ENCODE peak calls at places on chromosome 21, in six cellular contexts. T is SK-N-SH, A is dorsolateral prefrontal cortex, K is lower lobe of right lung, Z is OCI-LY7, H is suprapubic skin. P is an unnamed sample.

GRCh38 chr21:34974162-34974981 is 74.7 kb downstream of the RUNX1 start:
- DNase-seq in A (no peak), T (no peak), K (no peak), H (no peak), Z (peak), P (no peak)

GRCh38 chr21:17602874-17603273 is 9.8 kb downstream of the BTG3 start:
- DNase-seq in H (no peak), A (no peak), T (no peak), K (no peak), Z (no peak), P (no peak)

GRCh38 chr21:42683371-42684108 is 30.1 kb downstream of the PDE9A start:
- DNase-seq in K (no peak), Z (no peak), A (no peak), H (no peak), T (no peak), P (no peak)

GRCh38 chr21:34091607-34092006 is 18.2 kb downstream of the MRPS6 start:
- DNase-seq in K (no peak), Z (peak), A (no peak), H (no peak), T (no peak), P (no peak)

GRCh38 chr21:38254970-38255369 is 1.8 kb upstream of the KCNJ15 start:
- DNase-seq in T (no peak), Z (no peak), K (no peak), H (no peak), A (no peak), P (no peak)

GRCh38 chr21:35048706-35049617 is at the start of gene RUNX1:
- DNase-seq in Z (peak), K (peak), T (no peak), A (no peak), H (no peak), P (no peak)

GRCh38 chr21:44391345-44392091 is 38.1 kb downstream of the TRPM2 start:
- DNase-seq in T (peak), A (peak), K (peak), Z (peak), H (no peak), P (peak)

GRCh38 chr21:42997053-42997452 is 22.7 kb downstream of the PKNOX1 start:
- DNase-seq in Z (no peak), T (no peak), A (peak), K (no peak), H (no peak), P (no peak)

GRCh38 chr21:44366586-44367211 is 13.3 kb downstream of the TRPM2 start:
- DNase-seq in Z (no peak), A (peak), H (peak), T (peak), K (no peak), P (no peak)

GRCh38 chr21:38139380-38140168 is 117.2 kb upstream of the KCNJ15 start:
- DNase-seq in Z (no peak), K (no peak), T (no peak), H (no peak), A (no peak), P (no peak)

GRCh38 chr21:33847586-33848251 is 67.9 kb downstream of the ATP5PO start:
- DNase-seq in Z (no peak), H (no peak), A (no peak), K (no peak), T (no peak), P (no peak)

GRCh38 chr21:34908424-34909055 is 140.6 kb downstream of the RUNX1 start:
- DNase-seq in K (no peak), Z (no peak), H (no peak), T (no peak), A (no peak), P (no peak)

GRCh38 chr21:42665026-42665425 is 11.6 kb downstream of the PDE9A start:
- DNase-seq in H (no peak), K (no peak), Z (no peak), A (no peak), T (no peak), P (no peak)

GRCh38 chr21:14675774-14676530 is 129.8 kb upstream of the SAMSN1 start:
- DNase-seq in K (no peak), T (no peak), H (no peak), A (no peak), Z (peak), P (no peak)

GRCh38 chr21:19510653-19511052 is 1107.1 kb upstream of the TMPRSS15 start:
- DNase-seq in T (no peak), K (no peak), Z (no peak), A (no peak), H (no peak), P (no peak)

GRCh38 chr21:26148834-26149354 is 21.7 kb downstream of the APP start:
- DNase-seq in A (no peak), K (no peak), H (no peak), T (no peak), Z (no peak), P (no peak)

GRCh38 chr21:44054710-44055109 is 42.6 kb downstream of the TRAPPC10 start:
- DNase-seq in H (no peak), K (no peak), A (no peak), Z (no peak), T (no peak), P (no peak)

GRCh38 chr21:32278068-32278467 is 781 bp downstream of the MIS18A start:
- DNase-seq in H (no peak), Z (peak), A (no peak), K (no peak), T (peak), P (no peak)

GRCh38 chr21:38439336-38439900 is 58.9 kb downstream of the ERG start:
- DNase-seq in A (no peak), Z (no peak), K (no peak), T (no peak), H (no peak), P (no peak)

GRCh38 chr21:15848632-15849031 is 118.8 kb downstream of the USP25 start:
- DNase-seq in K (no peak), H (no peak), Z (no peak), A (no peak), T (no peak), P (no peak)

GRCh38 chr21:33761104-33762036 is 119.1 kb downstream of the ITSN1 start:
- DNase-seq in T (no peak), H (no peak), Z (no peak), A (no peak), K (no peak), P (no peak)

GRCh38 chr21:36073181-36073580 is 3.4 kb downstream of the CBR1 start:
- DNase-seq in H (no peak), A (no peak), Z (no peak), K (no peak), T (no peak), P (no peak)

GRCh38 chr21:33586927-33587326 is 1.6 kb downstream of the DONSON start:
- DNase-seq in A (no peak), Z (no peak), H (no peak), K (no peak), T (no peak), P (no peak)

GRCh38 chr21:39579734-39580332 is 32.9 kb upstream of the B3GALT5 start:
- DNase-seq in A (no peak), T (no peak), H (no peak), Z (no peak), K (no peak), P (peak)

GRCh38 chr21:18411565-18411964 is 8.0 kb upstream of the TMPRSS15 start:
- DNase-seq in K (no peak), T (no peak), H (no peak), Z (no peak), A (no peak), P (no peak)

GRCh38 chr21:37060296-37060695 is 12.6 kb downstream of the PIGP start:
- DNase-seq in T (peak), H (no peak), A (no peak), Z (peak), K (no peak), P (peak)

GRCh38 chr21:35974801-35975200 is 85.5 kb downstream of the SETD4 start:
- DNase-seq in H (no peak), Z (no peak), K (no peak), T (no peak), A (no peak), P (no peak)

GRCh38 chr21:15065381-15066230 is 806 bp upstream of the NRIP1 start:
- DNase-seq in H (peak), T (peak), A (peak), K (peak), Z (no peak), P (peak)

GRCh38 chr21:43331962-43332458 is 94.9 kb downstream of the SIK1 start:
- DNase-seq in T (no peak), H (no peak), Z (no peak), A (peak), K (peak), P (no peak)

GRCh38 chr21:15138475-15138874 is 73.7 kb upstream of the NRIP1 start:
- DNase-seq in A (peak), Z (no peak), H (no peak), K (no peak), T (no peak), P (no peak)

GRCh38 chr21:38902608-38903445 is 97.1 kb downstream of the ETS2 start:
- DNase-seq in T (no peak), Z (no peak), K (no peak), A (no peak), H (no peak), P (no peak)

GRCh38 chr21:32562426-32562825 is 22.9 kb downstream of the TCP10L start:
- DNase-seq in A (no peak), H (no peak), T (no peak), K (no peak), Z (no peak), P (no peak)

GRCh38 chr21:25456672-25457071 is 150.6 kb downstream of the MRPL39 start:
- DNase-seq in Z (no peak), A (no peak), H (no peak), K (no peak), T (no peak), P (no peak)

DNA sequence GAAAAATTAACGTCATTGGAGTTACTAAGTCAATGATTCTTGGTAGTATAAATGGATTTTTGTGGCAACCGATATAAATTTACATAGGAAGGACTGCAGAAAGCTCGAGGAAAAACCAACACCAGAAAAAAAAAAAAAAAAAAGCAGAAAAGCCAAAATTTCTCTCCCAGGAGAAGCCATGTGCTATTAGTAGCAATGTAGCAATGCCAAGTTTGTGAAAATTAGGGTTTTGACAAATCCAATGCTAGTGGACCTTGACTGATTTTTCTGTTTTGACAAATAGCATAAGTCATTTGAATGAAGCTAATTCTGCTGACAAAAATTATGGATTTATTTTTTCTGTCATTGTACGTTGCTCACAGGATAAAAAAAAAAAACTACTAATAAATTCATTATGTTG is 1561.9 kb downstream of the MRPL39 start:
- DNase-seq in K (no peak), Z (no peak), T (no peak), H (no peak), A (no peak), P (no peak)
- TF ChIP-seq CTCF in K (no peak), Z (no peak), T (no peak), H (no peak), A (no peak), P (no peak)

DNA sequence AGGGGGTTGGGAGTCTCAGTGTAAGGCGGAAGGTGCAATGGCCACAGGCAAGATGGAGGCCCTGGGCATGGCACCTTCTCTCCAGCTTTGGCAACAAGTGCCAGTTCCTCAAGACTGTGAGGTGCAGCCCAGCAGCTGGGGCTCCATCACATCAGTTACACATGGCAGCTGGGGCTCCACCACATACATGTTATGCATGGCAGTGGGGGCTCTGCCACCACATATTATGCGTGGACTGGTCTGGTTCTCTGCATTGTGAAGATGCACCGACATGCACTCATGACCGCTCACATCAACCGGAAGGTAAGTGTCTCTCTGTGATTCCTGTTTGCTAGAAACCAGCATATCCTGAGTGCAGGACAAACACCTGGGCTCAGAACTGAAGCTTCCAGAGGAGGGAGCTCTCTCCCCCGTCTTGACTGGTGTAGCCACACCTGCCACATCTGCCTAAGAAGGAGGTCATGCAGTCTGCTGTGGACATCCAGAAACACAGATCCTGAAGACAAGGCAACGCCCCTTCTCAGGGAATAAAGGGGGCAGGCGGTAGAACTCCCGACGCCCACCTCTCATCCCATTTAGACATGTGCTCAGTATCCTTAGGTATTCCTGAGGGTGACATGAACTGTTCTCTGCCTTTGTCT is 104.1 kb upstream of the TMPRSS2 start:
- DNase-seq in Z (peak), K (no peak), H (no peak), T (no peak), A (no peak), P (no peak)
- TF ChIP-seq CTCF in Z (no peak), K (no peak), H (no peak), T (no peak), A (no peak), P (no peak)

DNA sequence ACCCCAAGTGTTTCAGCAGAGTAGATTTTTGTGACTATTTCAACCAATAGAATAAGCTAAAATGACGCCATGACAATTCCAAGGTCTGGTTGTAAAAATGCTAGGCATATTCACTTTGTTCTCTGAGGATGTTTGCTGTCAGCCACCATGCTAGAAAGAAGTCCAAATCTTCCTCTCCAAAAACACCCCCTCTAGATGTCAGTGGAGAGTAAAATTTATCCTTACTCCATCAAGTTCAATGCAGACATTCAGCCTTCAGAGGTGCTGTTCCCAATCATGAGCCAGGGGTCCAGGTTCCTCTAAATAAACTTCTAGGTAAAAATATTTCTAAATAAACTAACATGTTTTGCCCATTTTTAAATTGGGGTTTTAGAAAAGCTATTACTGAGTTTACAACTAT is 395.4 kb upstream of the ADAMTS5 start:
- DNase-seq in K (no peak), T (no peak), Z (no peak), A (no peak), H (no peak), P (no peak)
- TF ChIP-seq CTCF in K (peak), T (peak), Z (no peak), A (peak), H (no peak), P (no peak)

DNA sequence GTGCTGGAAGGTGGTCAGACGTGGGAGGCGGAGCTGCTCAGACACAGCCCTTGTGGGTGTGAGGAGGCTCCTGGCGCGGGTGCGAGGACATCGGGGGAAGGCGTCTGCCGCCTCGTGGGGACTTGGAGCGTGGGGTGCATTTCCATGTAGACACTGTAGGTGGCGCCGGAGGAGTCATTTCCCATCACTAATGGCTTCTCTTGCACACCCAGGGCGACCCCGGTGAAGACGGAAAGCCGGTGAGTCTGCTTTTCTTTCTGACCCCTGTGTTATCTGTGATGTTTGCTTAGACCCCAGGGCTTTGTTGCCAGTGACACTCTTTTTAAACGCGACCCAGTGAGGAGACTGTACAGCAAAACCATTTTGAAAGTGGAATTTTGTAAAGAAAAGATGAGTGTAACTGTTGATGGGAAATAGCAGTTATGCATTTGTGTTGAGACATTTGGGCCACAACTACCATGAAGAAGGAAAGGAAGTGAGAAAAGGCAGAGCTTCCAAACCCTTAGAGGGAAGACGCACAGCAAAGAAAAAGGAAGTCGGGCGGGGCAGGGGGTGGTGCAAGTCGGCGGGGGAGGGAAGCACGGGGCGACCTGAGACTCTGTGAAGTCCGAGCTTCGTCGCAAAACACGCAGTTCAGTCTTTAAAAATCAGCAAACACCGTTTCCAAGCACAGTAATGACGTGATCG is 64.0 kb downstream of the SLC19A1 start:
- DNase-seq in T (peak), Z (peak), H (no peak), K (peak), A (peak), P (no peak)
- TF ChIP-seq CTCF in T (peak), Z (peak), H (peak), K (peak), A (peak), P (peak)

DNA sequence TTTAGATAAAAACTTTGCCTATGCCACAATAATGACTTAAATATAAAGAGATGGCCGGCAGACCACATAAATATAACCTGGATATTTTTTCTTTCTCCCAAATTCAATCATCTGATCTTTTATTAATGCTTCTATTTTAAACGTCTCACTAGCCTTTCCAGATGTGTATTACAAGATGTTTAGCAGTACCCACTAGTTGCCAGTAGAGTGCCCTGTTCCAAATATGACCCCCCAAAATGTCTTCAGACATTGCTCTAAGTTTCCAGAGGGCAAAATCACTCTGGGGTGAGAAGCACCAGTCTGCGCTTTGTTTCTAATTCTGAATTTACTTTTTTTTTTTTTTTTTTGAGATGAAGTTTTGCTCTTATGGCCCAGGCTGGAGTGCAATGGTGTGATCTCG is 268.1 kb downstream of the GRIK1 start:
- DNase-seq in K (no peak), Z (peak), T (no peak), A (no peak), H (no peak), P (no peak)
- TF ChIP-seq CTCF in K (no peak), Z (peak), T (peak), A (no peak), H (no peak), P (no peak)

P was measured in osteocyte.